ENCODE peak calls at places on chromosomes 5 and 9, in four cellular contexts. Q, Y, C and P are unnamed samples.

GRCh38 chr5:143101134-143101533 is 302.4 kb downstream of the NR3C1 start:
- DNase-seq in Q (no peak), Y (no peak), C (no peak), P (no peak)

GRCh38 chr5:137612576-137612975 is 113.5 kb upstream of the SPOCK1 start:
- DNase-seq in Q (no peak), Y (no peak), C (no peak), P (no peak)

GRCh38 chr9:20854444-20854843 is 170.4 kb downstream of the FOCAD start:
- DNase-seq in Q (no peak), Y (no peak), C (no peak), P (no peak)

GRCh38 chr5:122775713-122776084 is 819 bp downstream of the SNX2 start:
- DNase-seq in Q (no peak), Y (peak; percentile 5), C (no peak), P (no peak)

GRCh38 chr5:174175869-174176268 is 130.4 kb downstream of the NSG2 start:
- DNase-seq in Q (no peak), Y (no peak), C (no peak), P (no peak)

GRCh38 chr5:174903333-174903732 is 179.0 kb downstream of the MSX2 start:
- DNase-seq in Q (no peak), Y (no peak), C (no peak), P (no peak)

GRCh38 chr5:139543423-139543991 is 17.6 kb upstream of the UBE2D2 start:
- DNase-seq in Q (peak; percentile 85), Y (peak; percentile 40), C (peak; percentile 50), P (peak; percentile 77)

GRCh38 chr9:123099042-123099441 is 65.6 kb downstream of the GPR21 start:
- DNase-seq in Q (no peak), Y (no peak), C (no peak), P (no peak)

DNA sequence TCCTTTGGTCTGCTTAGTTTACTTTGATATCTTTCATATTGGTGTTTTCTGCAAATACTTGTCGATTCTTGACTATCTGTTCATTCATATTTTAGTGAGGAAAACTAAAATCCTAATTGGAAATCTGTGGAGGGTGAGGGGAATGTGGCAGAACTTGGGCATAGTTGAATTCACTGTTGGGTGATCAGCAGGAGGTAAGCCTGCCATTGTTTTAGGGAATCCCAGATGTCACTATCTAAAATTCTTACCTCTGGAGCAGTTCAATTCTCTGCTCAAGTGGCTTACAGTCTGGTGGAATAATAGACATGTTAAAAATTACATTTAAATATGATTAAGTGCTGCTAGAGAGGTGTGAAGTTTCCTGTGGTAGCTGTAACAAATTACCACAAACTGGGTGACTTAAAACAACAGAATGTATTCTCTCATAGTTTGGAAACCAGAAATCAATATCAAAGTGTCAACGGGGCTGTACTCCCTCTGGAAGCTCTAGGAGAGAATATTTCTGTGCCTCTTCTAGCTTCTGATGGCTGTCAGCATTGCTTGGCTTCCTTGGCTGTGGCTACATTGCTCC is 90.3 kb upstream of the GCNT4 start:
- DNase-seq in Q (no peak), Y (no peak), C (no peak), P (no peak)
- H3K4me1 ChIP-seq in Q (no peaks in the 10 kb centered on the region), Y (no peaks in the 10 kb centered on the region), C (no peaks in the 10 kb centered on the region), P (no peaks in the 10 kb centered on the region)

DNA sequence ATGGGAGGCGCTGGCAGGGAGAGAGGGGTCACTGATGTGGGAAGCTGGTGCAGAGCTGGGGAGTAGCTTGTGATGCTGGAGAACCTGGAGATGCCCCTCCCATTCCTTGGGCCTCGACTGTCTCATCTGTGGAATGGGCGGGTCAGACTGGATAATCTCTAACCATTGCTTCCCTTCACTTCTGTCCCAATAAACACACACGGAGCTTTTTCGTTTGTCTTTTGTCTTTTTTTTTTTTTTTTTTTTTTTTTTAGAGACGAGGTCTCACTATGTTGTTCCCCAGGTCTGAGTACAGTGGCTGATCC is 36.5 kb downstream of the ALG2 start:
- DNase-seq in Q (no peak), Y (no peak), C (no peak), P (no peak)
- H3K4me1 ChIP-seq in Q (peaks cover 12% of the 10 kb centered on the region), Y (no peaks in the 10 kb centered on the region), C (peaks cover 7% of the 10 kb centered on the region), P (peaks cover 9% of the 10 kb centered on the region)

DNA sequence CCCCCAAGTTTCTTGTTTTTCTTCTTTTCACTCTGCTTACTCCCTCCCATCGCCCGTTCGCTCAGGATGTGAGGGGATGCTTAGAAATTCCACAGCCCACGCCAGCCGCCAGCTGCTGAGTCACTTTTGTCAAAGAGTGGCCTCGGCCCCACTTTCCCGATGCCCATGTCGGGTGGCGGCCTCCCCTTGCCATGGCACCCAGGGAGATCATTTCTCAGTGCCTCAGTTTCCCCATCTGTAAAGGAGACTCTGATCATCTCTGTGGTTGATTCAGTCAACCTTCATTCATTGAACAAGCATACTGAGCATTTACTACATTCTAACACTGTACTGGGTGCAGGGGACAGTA is 362 bp upstream of the PDGFRB start:
- DNase-seq in Q (no peak), Y (no peak), C (no peak), P (no peak)
- H3K4me1 ChIP-seq in Q (no peaks in the 10 kb centered on the region), Y (no peaks in the 10 kb centered on the region), C (peaks cover 3% of the 10 kb centered on the region), P (peaks cover 46% of the 10 kb centered on the region)

GRCh38 chr5:17186271-17186670 is 31.2 kb upstream of the BASP1 start:
- DNase-seq in Q (no peak), Y (no peak), C (no peak), P (no peak)
- H3K4me1 ChIP-seq in Q (peaks cover 21% of the 10 kb centered on the region), Y (no peaks in the 10 kb centered on the region), C (peaks cover 10% of the 10 kb centered on the region), P (peaks cover 10% of the 10 kb centered on the region)